ENCODE peak calls at places on chromosomes 6 and 20, in eight cellular contexts. B is colonic mucosa, P is stomach, K is mammary epithelial cell, N is HCT116, O is uterus, G is GM23338, T is PC-9. J is an unnamed sample. For H3K4me1, the result is how much of the 10 kb centered on the place peaks cover.

GRCh38 chr6:164417537-164417936 is 891.9 kb downstream of the C6orf118 start:
- DNase-seq in B (no peak), K (no peak), P (no peak), G (peak), N (no peak), T (no peak), O (no peak), J (no peak)

GRCh38 chr20:16062661-16063591 is 510.3 kb downstream of the KIF16B start:
- DNase-seq in P (no peak), O (no peak), T (no peak), G (no peak), K (peak), N (no peak), B (no peak), J (no peak)

GRCh38 chr6:82178084-82178758 is 69.3 kb downstream of the IBTK start:
- DNase-seq in G (no peak), T (no peak), K (peak), P (no peak), B (no peak), O (no peak), N (no peak), J (no peak)

GRCh38 chr6:135002229-135002844 is 52.3 kb downstream of the HBS1L start:
- DNase-seq in T (no peak), P (no peak), N (peak), G (peak), O (no peak), K (no peak), B (no peak), J (no peak)

GRCh38 chr6:12324096-12324495 is 33.9 kb downstream of the EDN1 start:
- DNase-seq in P (peak), T (peak), N (peak), B (peak), O (no peak), K (peak), G (no peak), J (no peak)

GRCh38 chr20:13571662-13572061 is 67.1 kb downstream of the TASP1 start:
- DNase-seq in O (no peak), T (no peak), G (peak), B (no peak), N (no peak), P (no peak), K (no peak), J (no peak)

GRCh38 chr6:145141609-145142008 is 593.7 kb downstream of the EPM2A start:
- DNase-seq in N (no peak), G (no peak), K (no peak), B (no peak), P (no peak), O (no peak), T (no peak), J (no peak)

GRCh38 chr6:118574051-118574865 is 26.2 kb downstream of the PLN start:
- DNase-seq in O (no peak), P (no peak), G (peak), K (peak), N (no peak), T (no peak), B (no peak), J (no peak)

GRCh38 chr6:24489881-24490280 is 503 bp upstream of the GPLD1 start:
- DNase-seq in G (no peak), O (no peak), B (no peak), P (no peak), N (no peak), T (no peak), K (peak), J (no peak)

GRCh38 chr6:45541934-45542333 is 164.2 kb upstream of the SUPT3H start:
- DNase-seq in G (no peak), K (no peak), O (no peak), B (no peak), N (no peak), T (no peak), P (no peak), J (no peak)

GRCh38 chr20:25249198-25249931 is 1.5 kb downstream of the PYGB start:
- DNase-seq in G (no peak), O (no peak), N (no peak), K (no peak), B (peak), P (no peak), T (no peak), J (no peak)

GRCh38 chr6:155710704-155711103 is 255.1 kb upstream of the NOX3 start:
- DNase-seq in P (no peak), N (no peak), G (peak), B (no peak), O (no peak), T (no peak), K (no peak), J (no peak)

GRCh38 chr6:16688984-16689636 is 72.2 kb downstream of the ATXN1 start:
- DNase-seq in N (no peak), B (no peak), T (no peak), K (peak), P (no peak), O (no peak), G (no peak), J (no peak)

GRCh38 chr20:50810063-50810462 is 15.2 kb downstream of the BCAS4 start:
- DNase-seq in B (no peak), G (no peak), T (no peak), K (no peak), O (no peak), N (no peak), P (no peak), J (no peak)

GRCh38 chr20:9250511-9250910 is 181.6 kb downstream of the PLCB4 start:
- DNase-seq in B (no peak), N (no peak), O (no peak), T (no peak), P (no peak), K (no peak), G (no peak), J (no peak)

GRCh38 chr6:107991061-107991460 is 33.1 kb upstream of the SEC63 start:
- DNase-seq in K (peak), T (no peak), O (no peak), G (no peak), B (no peak), P (no peak), N (no peak), J (no peak)

DNA sequence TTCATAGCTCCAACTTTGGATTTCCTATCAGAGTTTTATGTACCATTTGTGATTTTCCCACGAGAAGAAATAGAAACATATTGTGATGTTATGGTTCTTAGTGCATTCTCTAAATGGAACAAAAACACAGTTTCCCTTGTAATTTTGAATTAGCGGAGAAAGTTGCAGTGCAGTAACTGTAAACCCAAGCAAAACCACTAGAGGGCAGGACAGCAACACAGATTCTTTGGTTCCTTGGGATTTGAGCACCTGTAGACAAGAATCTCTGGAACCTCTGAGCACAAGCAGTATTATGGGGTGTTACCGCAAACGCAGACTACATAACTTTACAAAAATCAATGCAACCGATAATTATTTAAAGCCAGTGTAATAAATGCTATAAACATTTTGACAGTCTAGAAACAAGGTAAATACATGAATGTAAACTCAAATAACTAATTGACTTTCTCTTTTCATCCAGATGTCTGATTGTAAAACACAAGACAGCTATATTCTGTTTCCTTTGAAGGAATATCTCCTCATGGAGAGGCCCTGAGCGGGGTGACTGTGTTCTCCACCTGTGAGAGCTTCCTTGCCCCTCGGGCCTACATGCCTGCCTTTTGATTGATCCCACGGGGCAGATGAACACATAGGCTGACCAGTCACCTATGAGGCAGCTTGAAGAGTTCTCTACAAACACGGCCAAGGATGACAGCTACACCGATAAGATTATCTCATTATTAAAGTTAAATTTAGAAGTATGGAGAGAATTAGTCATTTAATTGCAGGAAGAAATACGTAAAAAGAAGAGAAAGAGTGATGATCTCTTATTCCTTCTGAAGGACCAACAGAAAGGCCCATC is 67.5 kb upstream of the COL21A1 start:
- DNase-seq in T (peak), K (peak), O (peak), G (peak), N (peak), B (no peak), P (no peak), J (no peak)
- TF ChIP-seq CTCF in T (peak), K (peak), O (peak), G (peak), N (peak), B (peak), P (no peak), J (peak)

DNA sequence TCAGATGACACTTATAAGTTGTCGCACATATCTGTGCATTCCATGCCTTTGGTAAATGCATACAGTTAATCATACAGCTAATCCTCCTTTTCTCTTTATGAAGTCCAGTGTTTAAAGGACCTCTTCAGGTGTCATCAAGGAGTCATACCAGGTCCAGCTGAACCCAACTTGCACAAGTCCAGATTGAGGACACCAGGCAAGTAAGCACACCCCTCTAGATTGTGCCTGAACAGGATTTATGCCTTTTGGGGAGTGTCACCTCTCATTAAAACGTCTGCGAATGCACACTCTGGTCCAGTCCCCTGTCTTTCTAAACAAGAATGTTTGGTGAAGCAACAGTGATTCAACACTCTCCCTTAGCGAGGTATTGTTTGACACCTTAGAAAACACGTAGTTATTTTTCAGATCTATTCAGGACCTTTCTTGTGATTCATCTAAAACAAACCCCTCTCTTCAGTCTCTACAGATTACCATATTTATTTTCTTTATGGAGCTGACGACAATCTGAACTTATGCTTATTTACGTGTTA is 48.4 kb downstream of the C6orf15 start:
- DNase-seq in T (no peak), N (no peak), O (no peak), K (no peak), G (no peak), P (no peak), B (no peak), J (no peak)
- H3K4me3 ChIP-seq in T (no peak), N (no peak), O (no peak), K (no peak), G (no peak), P (no peak), B (no peak), J (no peak)

DNA sequence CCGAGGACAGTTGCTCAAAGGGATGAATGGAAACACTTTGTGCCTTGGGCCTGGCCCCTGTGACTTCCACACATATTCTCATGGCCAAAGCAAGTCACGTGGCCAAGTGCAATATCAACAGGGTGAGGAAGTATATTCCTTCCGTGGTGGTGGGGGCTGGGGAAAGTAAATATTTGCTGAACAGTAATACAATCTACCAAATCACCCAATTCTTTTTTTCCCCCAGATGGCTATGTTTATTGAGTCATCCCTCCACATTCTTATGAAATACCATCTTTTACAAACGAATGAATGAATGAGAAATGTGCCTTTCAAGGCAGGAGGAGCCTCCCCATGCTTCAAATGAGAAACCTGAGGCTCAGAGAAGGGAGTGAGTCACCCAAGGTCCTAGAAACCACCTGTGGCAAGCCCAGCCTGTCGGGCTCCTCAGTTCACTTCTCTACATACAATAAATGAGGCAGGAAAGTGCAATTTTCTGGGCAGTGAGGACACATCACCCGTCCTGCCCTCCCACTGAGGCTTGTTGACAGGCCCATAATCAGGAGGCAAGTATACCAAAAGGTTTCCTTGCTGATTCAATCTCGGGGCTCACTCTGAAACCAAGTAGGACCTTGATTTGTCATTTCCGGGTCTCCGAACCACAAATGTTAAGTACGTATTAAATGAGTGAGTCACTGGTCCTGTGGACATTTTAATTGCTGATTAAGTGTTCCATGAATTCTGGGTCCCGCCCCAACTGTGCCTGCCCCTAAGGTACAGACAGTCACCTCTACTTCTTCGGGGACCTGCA is 25.3 kb upstream of the TOP1 start:
- DNase-seq in K (peak), G (peak), O (peak), N (peak), P (peak), T (peak), B (peak), J (peak)
- H3K4me1 ChIP-seq in K (under half), G (under half), O (under half), N (half or more), P (half or more), T (half or more), B (under half), J (under half)

DNA sequence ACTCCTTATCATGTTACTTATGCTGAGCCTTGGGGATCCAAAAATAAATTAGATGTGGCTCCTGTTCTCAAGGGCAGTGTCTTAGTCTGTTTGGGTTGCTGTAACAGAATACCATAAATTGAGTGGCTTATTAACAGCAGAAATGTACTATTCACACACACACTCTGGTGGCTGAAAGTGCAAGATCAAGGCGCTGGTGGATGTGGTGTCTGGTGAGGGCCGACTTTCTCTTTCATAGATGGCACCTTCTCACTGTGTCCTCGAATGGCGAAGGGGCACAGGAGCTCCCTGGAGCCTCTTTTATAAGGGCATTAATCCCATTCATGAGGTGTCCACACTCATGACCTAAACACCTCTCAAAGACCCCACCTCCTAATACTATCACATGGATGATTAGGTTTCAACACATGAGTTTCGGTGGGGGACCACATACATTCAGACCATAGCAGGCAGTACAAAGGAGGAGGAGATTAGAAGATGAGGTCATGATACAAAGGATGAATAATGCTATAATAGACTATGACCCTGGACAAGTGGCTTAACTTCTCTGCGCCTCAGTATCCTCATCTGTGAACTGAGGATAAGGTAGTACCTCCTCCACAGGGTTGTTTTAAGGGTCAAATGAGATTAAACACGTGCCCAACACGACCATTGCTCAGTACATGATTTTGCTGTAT is 34.1 kb downstream of the RPP40 start:
- DNase-seq in K (no peak), T (no peak), P (no peak), N (no peak), O (no peak), G (no peak), B (no peak), J (no peak)
- TF ChIP-seq CTCF in K (no peak), T (no peak), P (no peak), N (no peak), O (no peak), G (no peak), B (no peak), J (no peak)